ENCODE peak calls at places on chromosomes 12 and 14, in ten cellular contexts. W, S, A, H, R, J, O, V, Z and G are unnamed samples.
A peak's percentile ranks its signal among the peaks of the same experiment; 100 is the strongest.

GRCh38 chr14:60179296-60179924 is 14.2 kb upstream of the DHRS7 start:
- DNase-seq in W (no peak), S (no peak), A (peak; percentile 99), H (no peak), R (no peak), J (no peak), O (no peak), V (no peak), Z (no peak), G (no peak)

GRCh38 chr12:34403706-34404376 is 381.5 kb downstream of the ALG10 start:
- DNase-seq in W (no peak), S (no peak), A (no peak), H (peak; percentile 1), R (no peak), J (no peak), O (no peak), V (no peak), Z (no peak), G (no peak)

GRCh38 chr14:100677925-100678765 is 48.5 kb upstream of the DLK1 start:
- DNase-seq in W (no peak), S (no peak), A (no peak), H (peak; percentile 34), R (peak; percentile 78), J (peak; percentile 58), O (peak; percentile 21), V (no peak), Z (peak; percentile 83), G (no peak)

GRCh38 chr12:94545937-94546771 is 86.5 kb upstream of the CEP83 start:
- DNase-seq in W (no peak), S (peak; percentile 39), A (peak; percentile 68), H (peak; percentile 61), R (peak; percentile 48), J (peak; percentile 60), O (peak; percentile 29), V (peak; percentile 64), Z (peak; percentile 61), G (peak; percentile 29)

GRCh38 chr14:46401066-46401465 is 250.5 kb downstream of the RPL10L start:
- DNase-seq in W (no peak), S (no peak), A (no peak), H (no peak), R (no peak), J (no peak), O (no peak), V (no peak), Z (no peak), G (no peak)

GRCh38 chr14:101225729-101226152 is 322.2 kb upstream of the RTL1 start:
- DNase-seq in W (no peak), S (no peak), A (no peak), H (no peak), R (no peak), J (no peak), O (no peak), V (no peak), Z (no peak), G (no peak)

GRCh38 chr14:33747749-33748148 is 203.1 kb downstream of the EGLN3 start:
- DNase-seq in W (no peak), S (no peak), A (no peak), H (no peak), R (no peak), J (no peak), O (no peak), V (no peak), Z (no peak), G (no peak)

GRCh38 chr14:90780519-90780918 is 35.7 kb downstream of the TTC7B start:
- DNase-seq in W (no peak), S (no peak), A (no peak), H (no peak), R (no peak), J (no peak), O (no peak), V (no peak), Z (no peak), G (no peak)

GRCh38 chr12:110785240-110785639 is 42.5 kb upstream of the PPP1CC start:
- DNase-seq in W (no peak), S (no peak), A (no peak), H (no peak), R (no peak), J (no peak), O (no peak), V (no peak), Z (no peak), G (no peak)

GRCh38 chr14:105281354-105282097 is 19.3 kb downstream of the BRF1 start:
- DNase-seq in W (no peak), S (peak; percentile 40), A (peak; percentile 71), H (peak; percentile 64), R (peak; percentile 60), J (peak; percentile 81), O (no peak), V (no peak), Z (peak; percentile 53), G (peak; percentile 65)

GRCh38 chr12:572532-572899 is 90.7 kb downstream of the NINJ2 start:
- DNase-seq in W (no peak), S (no peak), A (peak; percentile 56), H (no peak), R (no peak), J (no peak), O (no peak), V (no peak), Z (no peak), G (no peak)

GRCh38 chr12:112353389-112353788 is 28.8 kb downstream of the HECTD4 start:
- DNase-seq in W (peak; percentile 10), S (no peak), A (peak; percentile 46), H (no peak), R (no peak), J (no peak), O (no peak), V (no peak), Z (no peak), G (no peak)

GRCh38 chr14:77882631-77883030 is 82.7 kb downstream of the ADCK1 start:
- DNase-seq in W (no peak), S (no peak), A (no peak), H (no peak), R (no peak), J (no peak), O (no peak), V (no peak), Z (no peak), G (no peak)

GRCh38 chr14:73785834-73786631 is 65.6 kb upstream of the PTGR2 start:
- DNase-seq in W (peak; percentile 74), S (peak; percentile 51), A (peak; percentile 85), H (peak; percentile 80), R (peak; percentile 71), J (no peak), O (no peak), V (peak; percentile 62), Z (peak; percentile 94), G (peak; percentile 34)

GRCh38 chr12:125185740-125186470 is 120.7 kb downstream of the AACS start:
- DNase-seq in W (peak; percentile 61), S (peak; percentile 69), A (peak; percentile 33), H (peak; percentile 83), R (peak; percentile 27), J (peak; percentile 82), O (peak; percentile 58), V (no peak), Z (peak; percentile 22), G (peak; percentile 55)

GRCh38 chr12:57632369-57632897 is 568 bp downstream of the B4GALNT1 start:
- DNase-seq in W (peak; percentile 36), S (no peak), A (no peak), H (peak; percentile 41), R (no peak), J (peak; percentile 34), O (peak; percentile 17), V (no peak), Z (no peak), G (no peak)

GRCh38 chr12:117052386-117053049 is 46.7 kb downstream of the TESC start:
- DNase-seq in W (no peak), S (no peak), A (no peak), H (peak; percentile 50), R (no peak), J (no peak), O (peak; percentile 35), V (no peak), Z (no peak), G (peak; percentile 49)

GRCh38 chr14:96735509-96735908 is 61.7 kb upstream of the VRK1 start:
- DNase-seq in W (no peak), S (no peak), A (no peak), H (no peak), R (no peak), J (no peak), O (peak; percentile 89), V (no peak), Z (no peak), G (peak; percentile 31)

GRCh38 chr14:37170993-37171392 is 1.4 kb downstream of the SLC25A21 start:
- DNase-seq in W (no peak), S (no peak), A (no peak), H (no peak), R (no peak), J (no peak), O (no peak), V (no peak), Z (no peak), G (no peak)

GRCh38 chr14:54211562-54212308 is 185.1 kb upstream of the CDKN3 start:
- DNase-seq in W (no peak), S (no peak), A (peak; percentile 81), H (no peak), R (peak; percentile 89), J (no peak), O (no peak), V (peak; percentile 63), Z (peak; percentile 74), G (no peak)

GRCh38 chr14:47490353-47490752 is 185.1 kb downstream of the MDGA2 start:
- DNase-seq in W (no peak), S (no peak), A (no peak), H (no peak), R (no peak), J (no peak), O (no peak), V (no peak), Z (no peak), G (no peak)

GRCh38 chr12:60803147-60803546 is 1207.3 kb downstream of the SLC16A7 start:
- DNase-seq in W (no peak), S (no peak), A (no peak), H (no peak), R (no peak), J (no peak), O (no peak), V (no peak), Z (peak; percentile 23), G (no peak)

GRCh38 chr12:122790393-122791075 is 16.2 kb downstream of the CCDC62 start:
- DNase-seq in W (no peak), S (no peak), A (peak; percentile 58), H (no peak), R (no peak), J (no peak), O (no peak), V (no peak), Z (no peak), G (no peak)

GRCh38 chr12:112314981-112315380 is 67.2 kb downstream of the HECTD4 start:
- DNase-seq in W (no peak), S (no peak), A (no peak), H (peak; percentile 71), R (peak; percentile 58), J (no peak), O (peak; percentile 53), V (no peak), Z (no peak), G (no peak)

GRCh38 chr12:29168000-29168399 is 18.9 kb downstream of the FAR2 start:
- DNase-seq in W (no peak), S (no peak), A (no peak), H (no peak), R (no peak), J (no peak), O (no peak), V (no peak), Z (no peak), G (no peak)

GRCh38 chr14:34224221-34224620 is 237.8 kb downstream of the SPTSSA start:
- DNase-seq in W (no peak), S (no peak), A (no peak), H (no peak), R (no peak), J (no peak), O (no peak), V (no peak), Z (no peak), G (no peak)

GRCh38 chr14:105324871-105325270 is 10.3 kb downstream of the PACS2 start:
- DNase-seq in W (no peak), S (no peak), A (no peak), H (no peak), R (no peak), J (no peak), O (no peak), V (no peak), Z (no peak), G (no peak)

GRCh38 chr14:94411638-94412037 is 23.2 kb upstream of the SERPINA1 start:
- DNase-seq in W (no peak), S (no peak), A (no peak), H (no peak), R (no peak), J (no peak), O (no peak), V (no peak), Z (no peak), G (no peak)